ENCODE peak calls at places on chromosome 1, in eight cellular contexts. X is CD8-positive, alpha-beta T cell; N is dorsolateral prefrontal cortex; R is NB4; M is fibroblast of lung; D is BJ; F is IMR-90; U is spleen. J is an unnamed sample.

GRCh38 chr1:85623061-85623471 is 42.5 kb downstream of the CCN1 start:
- DNase-seq in X (no peak), N (no peak), R (no peak), M (peak; percentile 89), D (peak; percentile 55), F (peak; percentile 98), U (no peak), J (peak; percentile 68)

GRCh38 chr1:63115527-63115926 is 206.8 kb upstream of the FOXD3 start:
- DNase-seq in X (no peak), N (no peak), R (no peak), M (no peak), D (no peak), F (no peak), U (no peak), J (no peak)

GRCh38 chr1:183070923-183071618 is 47.9 kb downstream of the LAMC1 start:
- DNase-seq in X (no peak), N (no peak), R (peak; percentile 86), M (peak; percentile 83), D (peak; percentile 84), F (peak; percentile 95), U (no peak), J (no peak)

GRCh38 chr1:66607458-66607857 is 73.5 kb downstream of the SGIP1 start:
- DNase-seq in X (no peak), N (no peak), R (peak; percentile 3), M (no peak), D (no peak), F (no peak), U (no peak), J (no peak)

GRCh38 chr1:118815909-118816308 is 172.2 kb downstream of the TBX15 start:
- DNase-seq in X (no peak), N (no peak), R (no peak), M (peak; percentile 15), D (no peak), F (no peak), U (no peak), J (no peak)

GRCh38 chr1:35505911-35506798 is 51.0 kb downstream of the KIAA0319L start:
- DNase-seq in X (peak; percentile 53), N (no peak), R (peak; percentile 94), M (peak; percentile 81), D (peak; percentile 50), F (peak; percentile 59), U (no peak), J (peak; percentile 56)

GRCh38 chr1:18535391-18536210 is 54.9 kb downstream of the KLHDC7A start:
- DNase-seq in X (no peak), N (no peak), R (no peak), M (no peak), D (no peak), F (no peak), U (peak; percentile 42), J (no peak)

GRCh38 chr1:225762444-225762843 is 15.2 kb upstream of the SRP9 start:
- DNase-seq in X (no peak), N (no peak), R (no peak), M (no peak), D (no peak), F (peak; percentile 69), U (peak; percentile 17), J (peak; percentile 35)

GRCh38 chr1:3610165-3610822 is 1.0 kb downstream of the MEGF6 start:
- DNase-seq in X (no peak), N (no peak), R (peak; percentile 76), M (peak; percentile 37), D (no peak), F (no peak), U (no peak), J (no peak)

GRCh38 chr1:46767649-46768282 is 31.1 kb upstream of the CYP4B1 start:
- DNase-seq in X (no peak), N (no peak), R (no peak), M (no peak), D (no peak), F (no peak), U (no peak), J (no peak)

GRCh38 chr1:20322825-20323612 is 32.3 kb downstream of the VWA5B1 start:
- DNase-seq in X (peak; percentile 21), N (no peak), R (peak; percentile 79), M (peak; percentile 74), D (no peak), F (peak; percentile 82), U (peak; percentile 71), J (no peak)

GRCh38 chr1:94396356-94396755 is 21.8 kb upstream of the ABCD3 start:
- DNase-seq in X (no peak), N (no peak), R (no peak), M (peak; percentile 14), D (no peak), F (no peak), U (no peak), J (no peak)

GRCh38 chr1:167454929-167455785 is 63.2 kb downstream of the CD247 start:
- DNase-seq in X (peak; percentile 84), N (peak; percentile 49), R (peak; percentile 73), M (peak; percentile 9), D (no peak), F (no peak), U (peak; percentile 94), J (peak; percentile 36)

GRCh38 chr1:201408176-201408814 is 9.2 kb upstream of the LAD1 start:
- DNase-seq in X (peak; percentile 70), N (peak; percentile 82), R (peak; percentile 64), M (peak; percentile 69), D (peak; percentile 4), F (peak; percentile 68), U (peak; percentile 87), J (peak; percentile 82)

GRCh38 chr1:14699596-14699995 is 101.1 kb downstream of the KAZN start:
- DNase-seq in X (no peak), N (no peak), R (no peak), M (no peak), D (no peak), F (no peak), U (no peak), J (no peak)

GRCh38 chr1:207335695-207336363 is 14.4 kb downstream of the CD55 start:
- DNase-seq in X (no peak), N (no peak), R (peak; percentile 59), M (peak; percentile 22), D (no peak), F (no peak), U (no peak), J (peak; percentile 88)
- H3K4me3 ChIP-seq in X (peak overlapping the region; percentile 42), N (no peak overlapping the region), R (no peak overlapping the region), M (no peak overlapping the region), D (no peak overlapping the region), F (no peak overlapping the region), U (no peak overlapping the region), J (no peak overlapping the region)

DNA sequence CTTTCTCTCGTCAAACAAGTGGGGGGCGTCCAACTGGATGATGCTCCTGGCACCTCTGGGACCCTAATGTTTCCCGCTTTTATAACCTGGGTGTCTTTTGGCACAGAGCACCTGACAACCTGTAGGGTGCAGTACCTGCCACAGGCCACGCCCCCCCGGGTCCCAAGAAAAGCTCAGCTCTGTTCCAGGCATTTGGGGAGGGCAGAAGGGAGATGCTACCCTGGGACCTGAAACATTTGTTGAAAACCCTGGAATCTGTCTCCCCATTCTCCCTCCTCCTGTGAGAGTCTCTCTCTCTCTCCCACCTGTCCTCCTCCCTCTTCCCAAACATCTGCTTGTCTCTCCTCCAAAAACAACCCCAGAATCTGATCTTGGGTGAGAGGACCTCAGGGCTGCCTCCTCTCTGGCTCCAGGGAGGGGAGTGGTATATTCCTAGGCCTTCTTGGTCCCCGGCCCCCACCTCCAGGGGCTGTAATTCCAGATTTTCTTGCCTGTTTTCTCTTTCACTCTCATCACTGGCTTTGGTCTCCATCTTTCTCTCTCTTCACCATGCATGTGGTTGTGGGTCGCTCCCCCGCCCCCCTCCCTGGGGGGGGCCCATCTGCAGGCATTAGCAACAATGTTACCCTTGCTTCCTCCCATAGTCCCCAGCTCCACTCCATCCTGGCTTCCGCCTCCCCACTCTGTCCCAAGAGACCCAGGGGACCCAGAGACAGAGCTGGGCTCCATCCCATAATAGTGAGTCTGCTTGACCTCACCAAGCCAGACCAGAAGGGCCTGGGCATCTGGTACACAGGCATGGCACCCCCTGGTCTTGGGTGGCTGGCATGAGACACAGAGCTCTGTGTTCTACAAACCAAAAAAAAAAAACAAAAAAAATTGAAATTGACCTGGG is 4.1 kb downstream of the AHDC1 start:
- DNase-seq in X (no peak), N (no peak), R (peak; percentile 77), M (no peak), D (no peak), F (no peak), U (no peak), J (no peak)
- TF ChIP-seq CTCF in X (no peak), N (no peak), R (no peak), M (no peak), D (no peak), F (no peak), U (no peak), J (peak; percentile 30)

GRCh38 chr1:169109561-169110134 is 3.2 kb downstream of the ATP1B1 start:
- DNase-seq in X (no peak), N (peak; percentile 63), R (peak; percentile 56), M (peak; percentile 90), D (no peak), F (peak; percentile 92), U (no peak), J (peak; percentile 84)

GRCh38 chr1:169111472-169111871 is 5.0 kb downstream of the ATP1B1 start:
- DNase-seq in X (no peak), N (no peak), R (no peak), M (no peak), D (no peak), F (no peak), U (no peak), J (no peak)

GRCh38 chr1:169112241-169112640 is 5.8 kb downstream of the ATP1B1 start:
- DNase-seq in X (no peak), N (no peak), R (peak; percentile 88), M (no peak), D (no peak), F (peak; percentile 34), U (no peak), J (no peak)

GRCh38 chr1:169110265-169110664 is 3.8 kb downstream of the ATP1B1 start:
- DNase-seq in X (no peak), N (no peak), R (no peak), M (no peak), D (no peak), F (no peak), U (no peak), J (no peak)

DNA sequence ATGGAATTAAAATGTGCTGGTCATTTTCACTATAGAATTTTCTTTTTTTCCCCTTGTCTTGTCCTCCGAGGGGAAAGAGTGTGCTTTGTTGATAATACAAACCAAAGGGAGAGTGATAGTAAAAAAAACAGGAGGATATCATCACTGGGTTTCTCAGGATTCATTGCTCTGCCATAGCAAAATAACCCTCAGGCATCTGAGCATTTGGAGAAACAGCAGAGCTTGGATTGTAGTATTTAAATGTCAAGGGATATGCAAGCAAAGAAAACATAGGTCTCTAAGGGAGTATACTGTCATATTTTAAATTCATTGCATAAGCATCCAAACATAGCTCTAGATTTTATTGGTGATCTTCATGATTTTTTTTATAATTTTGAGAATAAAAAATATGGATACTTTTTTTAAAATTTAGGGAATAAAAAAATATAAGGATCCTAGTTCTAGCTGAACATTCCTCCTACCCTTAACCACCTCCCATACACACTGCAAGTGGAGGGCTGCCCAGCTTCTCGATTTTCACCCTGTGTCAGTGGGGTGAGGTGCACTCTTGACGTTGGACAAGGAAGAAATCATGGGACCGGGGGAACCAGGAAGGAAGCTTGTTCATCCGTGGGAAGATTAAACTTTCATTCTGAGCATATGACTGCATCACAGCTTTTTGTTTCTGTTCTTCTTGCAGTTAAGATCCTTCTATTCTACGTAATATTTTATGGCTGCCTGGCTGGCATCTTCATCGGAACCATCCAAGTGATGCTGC is 4.4 kb downstream of the ATP1B1 start:
- DNase-seq in X (no peak), N (no peak), R (no peak), M (no peak), D (no peak), F (peak; percentile 41), U (no peak), J (no peak)
- H3K4me3 ChIP-seq in X (no peak overlapping the region), N (peak overlapping the region; percentile 75), R (no peak overlapping the region), M (no peak overlapping the region), D (no peak overlapping the region), F (no peak overlapping the region), U (peak overlapping the region; percentile 83), J (no peak overlapping the region)

GRCh38 chr1:40032240-40032891 is 8.2 kb upstream of the CAP1 start:
- DNase-seq in X (peak; percentile 66), N (peak; percentile 56), R (peak; percentile 67), M (peak; percentile 79), D (no peak), F (peak; percentile 76), U (no peak), J (peak; percentile 78)
- TF ChIP-seq CTCF in X (peak; percentile 47), N (peak; percentile 63), R (peak; percentile 71), M (peak; percentile 61), D (peak; percentile 64), F (peak; percentile 74), U (peak; percentile 80), J (peak; percentile 79)

J was measured in epithelial cell of esophagus.